ENCODE peak calls at places on chromosomes 16 and 17, in nine cellular contexts. One of them, this sample, is unnamed.

GRCh38 chr17:7432296-7432695 is 2.9 kb upstream of the TMEM102 start:
- DNase-seq in omental fat pad: no peak
- DNase-seq in GM13977: no peak
- DNase-seq in naive B cell: no peak
- DNase-seq in NCI-H774: no peak
- DNase-seq in progenitor cell of endocrine pancreas: no peak
- DNase-seq in NCI-H82: no peak
- DNase-seq in HEK293T: no peak
- DNase-seq in mesenchymal stem cell: no peak
- DNase-seq in this sample: no peak

GRCh38 chr16:85123891-85124635 is 11.8 kb upstream of the CIBAR2 start:
- DNase-seq in omental fat pad: no peak
- DNase-seq in progenitor cell of endocrine pancreas: no peak
- DNase-seq in GM13977: no peak
- DNase-seq in mesenchymal stem cell: peak
- DNase-seq in NCI-H82: no peak
- DNase-seq in naive B cell: no peak
- DNase-seq in HEK293T: no peak
- DNase-seq in NCI-H774: no peak
- DNase-seq in this sample: no peak

GRCh38 chr17:31579265-31579664 is 187.8 kb downstream of the RAB11FIP4 start:
- DNase-seq in omental fat pad: no peak
- DNase-seq in naive B cell: no peak
- DNase-seq in GM13977: no peak
- DNase-seq in mesenchymal stem cell: peak
- DNase-seq in HEK293T: no peak
- DNase-seq in NCI-H82: no peak
- DNase-seq in progenitor cell of endocrine pancreas: no peak
- DNase-seq in NCI-H774: no peak
- DNase-seq in this sample: no peak

GRCh38 chr16:84616515-84616914 is 1.4 kb downstream of the COTL1 start:
- DNase-seq in progenitor cell of endocrine pancreas: no peak
- DNase-seq in mesenchymal stem cell: peak
- DNase-seq in HEK293T: no peak
- DNase-seq in NCI-H774: no peak
- DNase-seq in NCI-H82: peak
- DNase-seq in omental fat pad: no peak
- DNase-seq in GM13977: no peak
- DNase-seq in naive B cell: peak
- DNase-seq in this sample: no peak

GRCh38 chr17:8801135-8801840 is 2.1 kb upstream of the MFSD6L start:
- DNase-seq in progenitor cell of endocrine pancreas: no peak
- DNase-seq in mesenchymal stem cell: no peak
- DNase-seq in GM13977: no peak
- DNase-seq in naive B cell: no peak
- DNase-seq in NCI-H82: no peak
- DNase-seq in HEK293T: no peak
- DNase-seq in NCI-H774: no peak
- DNase-seq in omental fat pad: no peak
- DNase-seq in this sample: no peak

GRCh38 chr17:70086468-70086867 is 11.4 kb downstream of the KCNJ16 start:
- DNase-seq in naive B cell: no peak
- DNase-seq in progenitor cell of endocrine pancreas: no peak
- DNase-seq in omental fat pad: no peak
- DNase-seq in GM13977: no peak
- DNase-seq in NCI-H774: no peak
- DNase-seq in HEK293T: no peak
- DNase-seq in mesenchymal stem cell: no peak
- DNase-seq in NCI-H82: no peak
- DNase-seq in this sample: no peak

GRCh38 chr16:78292726-78293380 is 193.4 kb downstream of the WWOX start:
- DNase-seq in naive B cell: no peak
- DNase-seq in GM13977: no peak
- DNase-seq in progenitor cell of endocrine pancreas: no peak
- DNase-seq in NCI-H82: peak
- DNase-seq in NCI-H774: no peak
- DNase-seq in HEK293T: no peak
- DNase-seq in mesenchymal stem cell: no peak
- DNase-seq in omental fat pad: no peak
- DNase-seq in this sample: peak

GRCh38 chr16:69330286-69331109 is at the start of gene PDF:
- DNase-seq in GM13977: peak
- DNase-seq in HEK293T: peak
- DNase-seq in NCI-H774: peak
- DNase-seq in mesenchymal stem cell: peak
- DNase-seq in NCI-H82: peak
- DNase-seq in progenitor cell of endocrine pancreas: peak
- DNase-seq in naive B cell: peak
- DNase-seq in omental fat pad: peak
- DNase-seq in this sample: peak

GRCh38 chr17:37828313-37829124 is 83.7 kb upstream of the HNF1B start:
- DNase-seq in progenitor cell of endocrine pancreas: no peak
- DNase-seq in naive B cell: no peak
- DNase-seq in NCI-H774: no peak
- DNase-seq in NCI-H82: no peak
- DNase-seq in omental fat pad: no peak
- DNase-seq in HEK293T: no peak
- DNase-seq in GM13977: no peak
- DNase-seq in mesenchymal stem cell: peak
- DNase-seq in this sample: no peak

GRCh38 chr17:59963738-59964454 is 644 bp downstream of the RNFT1 start:
- DNase-seq in omental fat pad: peak
- DNase-seq in NCI-H774: peak
- DNase-seq in HEK293T: peak
- DNase-seq in naive B cell: peak
- DNase-seq in NCI-H82: peak
- DNase-seq in GM13977: peak
- DNase-seq in progenitor cell of endocrine pancreas: no peak
- DNase-seq in mesenchymal stem cell: peak
- DNase-seq in this sample: peak